ENCODE peak calls at places on chromosome 11, in six cellular contexts. G is fibroblast of mammary gland, Y is endodermal cell, O is adrenal gland, V is lung, Q is body of pancreas. E is an unnamed sample.
A peak's percentile ranks its signal among the peaks of the same experiment; 100 is the strongest.

GRCh38 chr11:115552151-115552550 is 47.9 kb upstream of the CADM1 start:
- DNase-seq in G (no peak), Y (no peak), O (peak; percentile 2), V (no peak), Q (no peak), E (no peak)

GRCh38 chr11:111417011-111417765 is 38.1 kb upstream of the POU2AF1 start:
- DNase-seq in G (peak; percentile 18), Y (peak; percentile 35), O (no peak), V (no peak), Q (no peak), E (no peak)

GRCh38 chr11:1866226-1866625 is 13.3 kb downstream of the LSP1 start:
- DNase-seq in G (no peak), Y (no peak), O (no peak), V (no peak), Q (no peak), E (no peak)

GRCh38 chr11:128453444-128454336 is 133.7 kb downstream of the ETS1 start:
- DNase-seq in G (peak; percentile 99), Y (no peak), O (peak; percentile 57), V (peak; percentile 41), Q (peak; percentile 66), E (no peak)

GRCh38 chr11:7548659-7549283 is 35.0 kb downstream of the PPFIBP2 start:
- DNase-seq in G (no peak), Y (peak; percentile 95), O (no peak), V (no peak), Q (peak; percentile 18), E (no peak)

GRCh38 chr11:45794169-45794568 is 10.8 kb upstream of the SLC35C1 start:
- DNase-seq in G (no peak), Y (no peak), O (no peak), V (no peak), Q (no peak), E (no peak)

GRCh38 chr11:132595246-132595645 is 937.1 kb downstream of the OPCML start:
- DNase-seq in G (no peak), Y (no peak), O (no peak), V (no peak), Q (no peak), E (no peak)

GRCh38 chr11:34226210-34226609 is 120.8 kb downstream of the NAT10 start:
- DNase-seq in G (no peak), Y (no peak), O (no peak), V (no peak), Q (no peak), E (no peak)

GRCh38 chr11:33543823-33544222 is 156.8 kb downstream of the C11orf91 start:
- DNase-seq in G (peak; percentile 66), Y (no peak), O (no peak), V (no peak), Q (no peak), E (no peak)

GRCh38 chr11:77127969-77128691 is at the start of gene MYO7A:
- DNase-seq in G (no peak), Y (peak; percentile 89), O (peak; percentile 95), V (no peak), Q (peak; percentile 87), E (peak; percentile 84)

GRCh38 chr11:2529636-2530035 is 84.8 kb downstream of the KCNQ1 start:
- DNase-seq in G (no peak), Y (peak; percentile 24), O (no peak), V (no peak), Q (no peak), E (no peak)

GRCh38 chr11:47523491-47524199 is 29.3 kb downstream of the CELF1 start:
- DNase-seq in G (peak; percentile 92), Y (no peak), O (peak; percentile 78), V (no peak), Q (peak; percentile 50), E (no peak)

GRCh38 chr11:19762266-19762665 is 49.6 kb downstream of the NAV2 start:
- DNase-seq in G (no peak), Y (no peak), O (no peak), V (no peak), Q (no peak), E (peak; percentile 11)

GRCh38 chr11:34263462-34264186 is 94.2 kb downstream of the ABTB2 start:
- DNase-seq in G (peak; percentile 88), Y (peak; percentile 75), O (peak; percentile 82), V (peak; percentile 75), Q (peak; percentile 91), E (no peak)

GRCh38 chr11:79514695-79515094 is 73.9 kb upstream of the TENM4 start:
- DNase-seq in G (no peak), Y (no peak), O (no peak), V (no peak), Q (no peak), E (no peak)

GRCh38 chr11:113528982-113529381 is 53.8 kb upstream of the DRD2 start:
- DNase-seq in G (no peak), Y (peak; percentile 19), O (no peak), V (no peak), Q (no peak), E (no peak)

GRCh38 chr11:57459112-57460016 is 964 bp upstream of the RTN4RL2 start:
- DNase-seq in G (no peak), Y (peak; percentile 72), O (no peak), V (no peak), Q (no peak), E (no peak)

GRCh38 chr11:119741369-119742262 is 12.6 kb upstream of the NECTIN1 start:
- DNase-seq in G (no peak), Y (peak; percentile 93), O (peak; percentile 57), V (no peak), Q (no peak), E (no peak)

GRCh38 chr11:59207988-59208432 is 4.7 kb downstream of the MPEG1 start:
- DNase-seq in G (peak; percentile 70), Y (peak; percentile 59), O (peak; percentile 59), V (no peak), Q (peak; percentile 64), E (no peak)

GRCh38 chr11:62075438-62075837 is 48.4 kb upstream of the INCENP start:
- DNase-seq in G (no peak), Y (no peak), O (no peak), V (no peak), Q (no peak), E (no peak)

GRCh38 chr11:18726040-18726439 is at the start of gene IGSF22:
- DNase-seq in G (no peak), Y (peak; percentile 78), O (no peak), V (no peak), Q (no peak), E (no peak)

GRCh38 chr11:32391965-32392553 is 43.3 kb downstream of the WT1 start:
- DNase-seq in G (peak; percentile 42), Y (no peak), O (no peak), V (no peak), Q (peak; percentile 10), E (no peak)

GRCh38 chr11:17386331-17387084 is 2.0 kb downstream of the KCNJ11 start:
- DNase-seq in G (peak; percentile 42), Y (peak; percentile 89), O (peak; percentile 61), V (peak; percentile 58), Q (peak; percentile 72), E (no peak)
- TF ChIP-seq CTCF in G (peak; percentile 63), Y (peak; percentile 81), O (peak; percentile 75), V (no peak), Q (peak; percentile 84), E (peak; percentile 77)

DNA sequence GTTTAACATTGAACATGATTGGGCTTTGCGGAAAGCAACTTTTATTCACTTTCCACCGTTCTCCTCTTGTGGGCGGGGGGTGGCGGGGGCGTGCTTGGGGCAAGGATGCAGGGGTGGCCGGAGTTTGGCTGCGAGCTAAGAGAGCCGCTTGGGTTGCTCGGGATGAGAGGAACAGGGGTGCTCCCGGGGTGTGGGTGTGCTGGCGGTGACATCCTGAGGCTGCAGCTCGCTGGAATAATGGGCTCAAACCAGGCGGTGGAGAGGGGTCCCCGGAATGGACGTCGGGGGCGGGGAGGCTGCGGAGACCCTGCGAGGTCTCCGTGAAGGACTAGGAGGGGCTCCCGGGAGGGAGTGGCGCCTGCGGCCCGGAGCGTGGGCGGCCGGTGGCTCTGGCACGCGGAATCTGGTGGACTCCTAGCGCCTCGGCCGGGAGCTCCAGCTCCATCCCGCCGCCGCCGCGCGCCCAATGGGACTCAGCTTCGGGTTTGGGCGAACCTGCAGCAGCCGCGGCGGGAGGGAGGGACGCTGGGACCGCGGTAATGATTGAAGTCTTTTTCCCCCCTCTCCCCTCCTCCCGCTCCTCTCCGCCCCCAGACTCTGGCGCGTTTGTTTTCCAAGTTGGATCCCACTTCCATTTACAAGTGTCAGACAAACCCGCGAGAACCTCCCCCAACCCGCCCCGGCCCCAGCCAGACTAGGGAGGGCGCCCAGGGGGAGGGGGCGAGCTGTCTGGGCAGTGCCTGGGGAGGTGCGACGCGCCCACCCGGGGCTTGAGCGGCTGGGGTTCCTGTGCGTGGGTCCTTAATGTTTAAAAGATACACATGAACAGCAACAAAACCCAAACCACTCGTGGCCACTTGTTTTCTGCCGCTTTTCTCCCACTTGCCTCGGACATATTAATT is 2.0 kb downstream of the FAT3 start:
- DNase-seq in G (no peak), Y (peak; percentile 94), O (no peak), V (no peak), Q (no peak), E (peak; percentile 76)
- H3K4me3 ChIP-seq in G (no peak overlapping the region), Y (peak overlapping the region; percentile 87), O (no peak overlapping the region), V (no peak overlapping the region), Q (no peak overlapping the region), E (peak overlapping the region; percentile 79)

GRCh38 chr11:129737535-129738230 is 78.0 kb upstream of the TMEM45B start:
- DNase-seq in G (no peak), Y (no peak), O (no peak), V (no peak), Q (no peak), E (peak; percentile 33)

GRCh38 chr11:129738242-129738641 is 77.4 kb upstream of the TMEM45B start:
- DNase-seq in G (no peak), Y (no peak), O (no peak), V (no peak), Q (no peak), E (no peak)

GRCh38 chr11:129740877-129741276 is 74.8 kb upstream of the TMEM45B start:
- DNase-seq in G (no peak), Y (no peak), O (no peak), V (no peak), Q (no peak), E (no peak)

GRCh38 chr11:129740125-129740719 is 75.4 kb upstream of the TMEM45B start:
- DNase-seq in G (no peak), Y (no peak), O (no peak), V (no peak), Q (no peak), E (no peak)

DNA sequence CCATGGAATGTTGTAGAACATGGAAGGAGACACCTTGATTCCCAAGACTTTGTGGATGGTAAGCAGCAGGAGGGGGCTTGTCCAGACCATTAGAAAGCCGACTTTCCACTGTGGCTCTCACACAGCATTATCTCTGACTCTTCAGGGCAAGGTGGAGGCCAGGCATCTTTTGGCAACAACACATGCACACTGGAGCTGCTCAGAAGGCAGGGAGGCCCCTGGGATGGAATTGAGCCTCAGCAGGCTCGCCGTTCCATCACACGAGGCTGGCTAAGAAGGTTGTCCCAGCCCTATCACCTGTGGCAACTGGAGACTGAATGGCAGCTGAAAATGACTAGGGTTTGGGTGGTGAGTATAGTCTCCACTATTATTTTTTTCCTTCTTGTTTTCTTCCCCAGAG is 76.3 kb upstream of the TMEM45B start:
- DNase-seq in G (no peak), Y (no peak), O (no peak), V (no peak), Q (no peak), E (peak; percentile 47)
- TF ChIP-seq CTCF in G (no peak), Y (no peak), O (no peak), V (no peak), Q (no peak), E (no peak)

DNA sequence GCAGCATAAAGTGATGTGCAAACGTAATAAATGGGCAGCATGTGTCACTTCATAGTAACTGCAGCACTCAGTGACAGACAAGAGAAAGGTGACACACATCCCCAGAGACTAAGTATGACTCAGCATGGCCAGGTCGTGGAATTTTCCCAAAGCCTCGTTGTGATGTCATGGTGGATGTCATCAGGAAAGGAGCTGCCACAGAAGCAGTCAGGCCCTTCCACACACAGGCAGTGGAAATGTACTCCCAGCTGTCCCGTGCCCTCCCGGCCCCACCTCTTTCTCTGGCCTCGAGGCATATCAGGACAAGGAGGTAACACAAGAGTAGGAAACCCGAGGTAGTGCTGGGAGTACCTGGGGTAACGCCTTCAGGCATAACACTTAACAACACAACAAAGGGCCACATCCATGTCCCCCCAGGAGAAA is 8.1 kb downstream of the PC start:
- DNase-seq in G (peak; percentile 87), Y (peak; percentile 72), O (peak; percentile 97), V (no peak), Q (peak; percentile 44), E (peak; percentile 78)
- H3K4me3 ChIP-seq in G (no peak overlapping the region), Y (no peak overlapping the region), O (no peak overlapping the region), V (no peak overlapping the region), Q (no peak overlapping the region), E (no peak overlapping the region)